ENCODE peak calls at places on chromosomes 16 and 17, in seven cellular contexts. V is WERI-Rb-1; S is endodermal cell; Z is mammary epithelial cell; U is heart right ventricle; Q is CD4-positive, alpha-beta T cell; I is uterus. B is an unnamed sample.

GRCh38 chr17:31216053-31216751 is 80.8 kb downstream of the OMG start:
- DNase-seq in V (no peak), S (no peak), Z (peak), U (no peak), Q (no peak), I (peak), B (peak)

GRCh38 chr17:60959011-60959410 is 281.4 kb downstream of the BCAS3 start:
- DNase-seq in V (no peak), S (no peak), Z (no peak), U (no peak), Q (no peak), I (no peak), B (no peak)

GRCh38 chr17:81405382-81406005 is 10.2 kb downstream of the BAHCC1 start:
- DNase-seq in V (no peak), S (no peak), Z (no peak), U (peak), Q (no peak), I (peak), B (no peak)

GRCh38 chr17:39793473-39793872 is 55.7 kb downstream of the GRB7 start:
- DNase-seq in V (no peak), S (no peak), Z (no peak), U (no peak), Q (no peak), I (no peak), B (no peak)

GRCh38 chr17:50203589-50204345 is 2.3 kb upstream of the COL1A1 start:
- DNase-seq in V (no peak), S (no peak), Z (no peak), U (no peak), Q (no peak), I (peak), B (no peak)

GRCh38 chr17:265726-266125 is 84.3 kb upstream of the DOC2B start:
- DNase-seq in V (peak), S (no peak), Z (no peak), U (peak), Q (no peak), I (peak), B (no peak)

GRCh38 chr16:29007865-29008593 is 23.2 kb downstream of the LAT start:
- DNase-seq in V (no peak), S (no peak), Z (peak), U (no peak), Q (peak), I (no peak), B (peak)

GRCh38 chr16:49745434-49745833 is 110.5 kb downstream of the ZNF423 start:
- DNase-seq in V (no peak), S (no peak), Z (no peak), U (no peak), Q (no peak), I (no peak), B (no peak)

GRCh38 chr17:60079401-60079861 is 710 bp upstream of the HEATR6 start:
- DNase-seq in V (peak), S (no peak), Z (peak), U (no peak), Q (no peak), I (no peak), B (no peak)

GRCh38 chr17:81311954-81312353 is 16.8 kb upstream of the SLC38A10 start:
- DNase-seq in V (no peak), S (no peak), Z (no peak), U (no peak), Q (no peak), I (no peak), B (no peak)

GRCh38 chr17:69870091-69870530 is 204.9 kb upstream of the KCNJ16 start:
- DNase-seq in V (no peak), S (peak), Z (peak), U (no peak), Q (no peak), I (no peak), B (peak)

GRCh38 chr17:37844158-37844976 is 79.8 kb upstream of the TBC1D3K start:
- DNase-seq in V (no peak), S (peak), Z (peak), U (peak), Q (peak), I (no peak), B (peak)

GRCh38 chr16:80273635-80274538 is 266.9 kb upstream of the DYNLRB2 start:
- DNase-seq in V (no peak), S (no peak), Z (peak), U (no peak), Q (no peak), I (no peak), B (peak)

GRCh38 chr17:79912552-79913330 is 73.5 kb upstream of the CBX4 start:
- DNase-seq in V (no peak), S (no peak), Z (no peak), U (no peak), Q (no peak), I (no peak), B (no peak)

GRCh38 chr17:7685533-7686220 is 1.6 kb downstream of the TP53 start:
- DNase-seq in V (peak), S (peak), Z (peak), U (peak), Q (peak), I (peak), B (peak)

GRCh38 chr17:60146206-60146605 is 3.6 kb upstream of the CA4 start:
- DNase-seq in V (no peak), S (no peak), Z (no peak), U (no peak), Q (no peak), I (no peak), B (no peak)

GRCh38 chr17:27978689-27979175 is 63.7 kb upstream of the NLK start:
- DNase-seq in V (no peak), S (no peak), Z (no peak), U (no peak), Q (no peak), I (no peak), B (no peak)

GRCh38 chr16:11833951-11834695 is 17.2 kb downstream of the RSL1D1 start:
- DNase-seq in V (no peak), S (no peak), Z (peak), U (no peak), Q (no peak), I (no peak), B (peak)

GRCh38 chr16:48963901-48964615 is 317.6 kb downstream of the CBLN1 start:
- DNase-seq in V (no peak), S (no peak), Z (peak), U (no peak), Q (no peak), I (no peak), B (peak)

GRCh38 chr16:57889111-57889510 is 81.8 kb downstream of the CNGB1 start:
- DNase-seq in V (no peak), S (no peak), Z (no peak), U (no peak), Q (no peak), I (no peak), B (no peak)

GRCh38 chr16:67246081-67246944 is 968 bp downstream of the FHOD1 start:
- DNase-seq in V (peak), S (peak), Z (peak), U (peak), Q (peak), I (peak), B (peak)

GRCh38 chr17:77353684-77354419 is 213.1 kb downstream of the SEC14L1 start:
- DNase-seq in V (peak), S (peak), Z (no peak), U (no peak), Q (no peak), I (no peak), B (no peak)

GRCh38 chr17:37829446-37830142 is 84.7 kb upstream of the HNF1B start:
- DNase-seq in V (no peak), S (peak), Z (no peak), U (no peak), Q (no peak), I (no peak), B (no peak)

DNA sequence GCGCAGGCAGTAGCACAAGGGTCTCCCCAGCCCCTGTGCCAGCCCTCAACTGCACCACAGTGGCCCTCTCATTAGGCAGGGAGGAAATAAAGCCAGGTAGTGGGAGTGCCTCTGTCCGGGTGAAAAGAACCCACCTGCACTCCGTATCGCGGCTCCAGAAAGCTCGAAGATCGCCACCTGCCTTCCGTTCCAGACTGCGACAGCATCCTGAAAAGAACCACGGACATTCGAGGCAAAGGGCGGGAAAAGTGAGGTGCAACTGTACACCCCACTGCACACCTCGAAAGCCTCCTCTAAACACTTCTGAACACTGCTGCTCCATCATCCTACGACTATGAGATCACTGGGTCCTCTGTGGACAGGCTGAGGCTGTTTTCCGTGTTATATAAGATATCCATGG is 28.7 kb downstream of the IFT140 start:
- DNase-seq in V (peak), S (no peak), Z (no peak), U (no peak), Q (no peak), I (no peak), B (no peak)
- TF ChIP-seq CTCF in V (peak), S (peak), Z (no peak), U (no peak), Q (no peak), I (no peak), B (no peak)

DNA sequence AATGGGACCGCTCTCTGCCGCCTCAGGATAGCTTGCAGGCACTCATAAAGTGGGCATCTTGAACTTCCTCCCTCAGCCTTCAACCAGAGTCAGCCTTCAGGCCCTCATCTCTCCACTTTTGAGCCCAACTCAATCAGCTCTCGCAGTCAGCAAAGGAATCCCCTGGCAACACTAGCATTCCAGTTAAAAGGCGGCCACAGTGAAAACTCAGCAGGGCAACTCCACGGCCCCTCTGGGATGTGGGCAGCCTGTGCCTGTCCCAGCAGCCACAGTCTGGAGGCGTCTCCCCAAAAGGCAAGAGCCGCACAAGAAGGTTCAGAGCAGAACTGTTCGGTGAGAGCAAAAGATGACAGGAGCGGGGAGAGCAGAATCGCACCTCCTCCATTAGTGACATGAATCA is 9.0 kb downstream of the TMEM11 start:
- DNase-seq in V (no peak), S (peak), Z (no peak), U (no peak), Q (no peak), I (no peak), B (no peak)
- H3K27ac ChIP-seq in V (no peak), S (no peak), Z (no peak), U (no peak), Q (no peak), I (no peak), B (peak)

GRCh38 chr17:32487460-32488176 is 825 bp downstream of the CDK5R1 start:
- DNase-seq in V (peak), S (peak), Z (no peak), U (no peak), Q (peak), I (no peak), B (no peak)
- TF ChIP-seq CTCF in V (peak), S (no peak), Z (no peak), U (no peak), Q (no peak), I (no peak), B (no peak)

GRCh38 chr17:63447688-63448005 is 1.5 kb upstream of the CYB561 start:
- DNase-seq in V (no peak), S (no peak), Z (no peak), U (no peak), Q (no peak), I (no peak), B (no peak)
- H3K27ac ChIP-seq in V (peak), S (no peak), Z (no peak), U (peak), Q (peak), I (peak), B (peak)

B was measured in RWPE1.